ENCODE peak calls at places on chromosomes 7 and 10, in six cellular contexts. F, L, K, I, V and S are unnamed samples.

GRCh38 chr10:69397972-69398371 is 18.7 kb downstream of the TACR2 start:
- DNase-seq in F (no peak), L (no peak), K (peak; percentile 58), I (no peak), V (peak; percentile 50), S (no peak)

GRCh38 chr7:70132802-70133201 is 534.5 kb downstream of the AUTS2 start:
- DNase-seq in F (no peak), L (no peak), K (no peak), I (no peak), V (no peak), S (no peak)

GRCh38 chr7:108529341-108529740 is 3.4 kb upstream of the PNPLA8 start:
- DNase-seq in F (no peak), L (no peak), K (no peak), I (no peak), V (no peak), S (no peak)

GRCh38 chr7:1717903-1718676 is 48.0 kb downstream of the ELFN1 start:
- DNase-seq in F (no peak), L (no peak), K (no peak), I (no peak), V (no peak), S (no peak)

GRCh38 chr10:33146189-33146524 is 188.1 kb upstream of the ITGB1 start:
- DNase-seq in F (no peak), L (no peak), K (no peak), I (no peak), V (no peak), S (no peak)

GRCh38 chr10:47380341-47381215 is 3.5 kb downstream of the ZNF488 start:
- DNase-seq in F (no peak), L (no peak), K (no peak), I (peak; percentile 54), V (no peak), S (no peak)

GRCh38 chr7:84021292-84021898 is 173.2 kb downstream of the SEMA3A start:
- DNase-seq in F (no peak), L (no peak), K (peak; percentile 26), I (no peak), V (peak; percentile 22), S (peak; percentile 41)

GRCh38 chr7:5374464-5374863 is 49.2 kb downstream of the TNRC18 start:
- DNase-seq in F (no peak), L (no peak), K (no peak), I (no peak), V (no peak), S (no peak)

GRCh38 chr7:3260425-3260762 is 40.7 kb upstream of the SDK1 start:
- DNase-seq in F (no peak), L (no peak), K (peak; percentile 39), I (no peak), V (peak; percentile 69), S (peak; percentile 53)

GRCh38 chr7:30931927-30932540 is 20.4 kb downstream of the AQP1 start:
- DNase-seq in F (no peak), L (no peak), K (no peak), I (peak; percentile 16), V (no peak), S (no peak)

GRCh38 chr7:105821527-105821926 is 54.9 kb downstream of the ATXN7L1 start:
- DNase-seq in F (no peak), L (no peak), K (no peak), I (no peak), V (no peak), S (no peak)

GRCh38 chr10:62655337-62655994 is 149.1 kb upstream of the ADO start:
- DNase-seq in F (no peak), L (no peak), K (no peak), I (no peak), V (no peak), S (no peak)

GRCh38 chr7:23072043-23072442 is 33.5 kb upstream of the KLHL7 start:
- DNase-seq in F (no peak), L (no peak), K (peak; percentile 49), I (no peak), V (peak; percentile 54), S (peak; percentile 48)